ENCODE peak calls at places on chromosomes 12 and 14, in seven cellular contexts. One of them, this sample, is unnamed.

GRCh38 chr14:54784657-54785056 is 118.0 kb downstream of the GCH1 start:
- DNase-seq in HCT116: no peak
- DNase-seq in K562: no peak
- DNase-seq in SK-N-SH: peak
- DNase-seq in T47D: no peak
- DNase-seq in GM12878: no peak
- DNase-seq in H1: no peak
- DNase-seq in this sample: no peak

GRCh38 chr12:132108211-132108832 is 35.8 kb downstream of the DDX51 start:
- DNase-seq in HCT116: no peak
- DNase-seq in K562: no peak
- DNase-seq in SK-N-SH: no peak
- DNase-seq in T47D: no peak
- DNase-seq in GM12878: no peak
- DNase-seq in H1: no peak
- DNase-seq in this sample: no peak

GRCh38 chr12:546920-547845 is 87.4 kb downstream of the B4GALNT3 start:
- DNase-seq in HCT116: peak
- DNase-seq in K562: peak
- DNase-seq in SK-N-SH: peak
- DNase-seq in T47D: peak
- DNase-seq in GM12878: no peak
- DNase-seq in H1: no peak
- DNase-seq in this sample: peak

GRCh38 chr14:36477266-36477665 is 42.8 kb downstream of the NKX2-1 start:
- DNase-seq in HCT116: no peak
- DNase-seq in K562: no peak
- DNase-seq in SK-N-SH: no peak
- DNase-seq in T47D: no peak
- DNase-seq in GM12878: no peak
- DNase-seq in H1: no peak
- DNase-seq in this sample: no peak

GRCh38 chr12:25840678-25841077 is 117.8 kb upstream of the RASSF8 start:
- DNase-seq in HCT116: no peak
- DNase-seq in K562: no peak
- DNase-seq in SK-N-SH: no peak
- DNase-seq in T47D: no peak
- DNase-seq in GM12878: no peak
- DNase-seq in H1: no peak
- DNase-seq in this sample: no peak

GRCh38 chr12:108542320-108542719 is 18.7 kb downstream of the SART3 start:
- DNase-seq in HCT116: no peak
- DNase-seq in K562: no peak
- DNase-seq in SK-N-SH: no peak
- DNase-seq in T47D: no peak
- DNase-seq in GM12878: no peak
- DNase-seq in H1: no peak
- DNase-seq in this sample: no peak

GRCh38 chr12:8951744-8952143 is 2.3 kb upstream of the M6PR start:
- DNase-seq in HCT116: no peak
- DNase-seq in K562: no peak
- DNase-seq in SK-N-SH: no peak
- DNase-seq in T47D: no peak
- DNase-seq in GM12878: no peak
- DNase-seq in H1: no peak
- DNase-seq in this sample: no peak

GRCh38 chr12:94997726-94998125 is 5.8 kb downstream of the NDUFA12 start:
- DNase-seq in HCT116: no peak
- DNase-seq in K562: no peak
- DNase-seq in SK-N-SH: no peak
- DNase-seq in T47D: no peak
- DNase-seq in GM12878: no peak
- DNase-seq in H1: no peak
- DNase-seq in this sample: no peak

GRCh38 chr12:27870939-27871338 is 90.9 kb upstream of the MANSC4 start:
- DNase-seq in HCT116: no peak
- DNase-seq in K562: no peak
- DNase-seq in SK-N-SH: no peak
- DNase-seq in T47D: no peak
- DNase-seq in GM12878: no peak
- DNase-seq in H1: no peak
- DNase-seq in this sample: no peak

DNA sequence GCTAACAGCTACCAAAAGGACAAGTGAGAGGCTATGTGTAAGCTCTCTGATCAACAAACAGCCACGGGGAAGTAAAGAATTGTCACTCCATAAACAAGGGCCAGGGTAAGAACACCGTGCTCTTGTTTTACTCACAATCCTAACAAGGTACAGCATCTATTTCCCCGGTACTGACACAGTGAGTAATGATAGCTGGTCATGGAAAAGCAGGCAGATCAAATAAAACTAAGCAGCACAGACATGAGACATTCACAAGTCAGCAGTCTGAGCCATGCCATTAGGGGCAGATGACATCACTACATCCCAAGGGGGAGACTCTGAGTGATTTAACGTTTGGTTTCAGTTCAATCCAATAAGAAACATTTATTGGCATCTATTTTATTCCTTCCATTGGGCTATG is 54.4 kb downstream of the ARL6IP4 start:
- DNase-seq in HCT116: no peak
- DNase-seq in K562: peak
- DNase-seq in SK-N-SH: no peak
- DNase-seq in T47D: peak
- DNase-seq in GM12878: no peak
- DNase-seq in H1: no peak
- DNase-seq in this sample: no peak
- TF ChIP-seq JUND in HCT116: no peak
- TF ChIP-seq JUND in K562: no peak
- TF ChIP-seq JUND in SK-N-SH: no peak
- TF ChIP-seq JUND in T47D: no peak
- TF ChIP-seq JUND in GM12878: no peak
- TF ChIP-seq JUND in H1: no peak
- TF ChIP-seq JUND in this sample: no peak

DNA sequence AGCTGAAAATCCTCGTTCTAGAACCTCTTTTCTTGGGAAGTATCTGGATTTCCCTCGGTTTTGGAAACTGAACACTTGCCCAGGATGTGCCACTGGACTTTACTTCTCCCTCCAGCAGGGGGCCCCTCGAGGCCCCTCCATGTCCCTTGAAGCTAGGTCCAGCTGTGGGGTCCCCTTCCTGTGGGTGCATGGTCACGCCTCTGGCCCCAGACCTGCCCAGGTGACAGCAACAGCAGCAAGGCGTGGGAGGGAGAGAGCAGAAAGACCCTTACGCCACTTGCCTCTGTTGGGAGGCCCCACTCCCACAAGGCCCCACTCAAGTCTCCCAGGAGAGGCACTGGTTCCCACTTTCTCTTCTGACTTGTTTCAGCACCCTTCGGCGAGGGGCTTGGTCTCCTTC is 3.1 kb downstream of the SLC25A29 start:
- DNase-seq in HCT116: no peak
- DNase-seq in K562: peak
- DNase-seq in SK-N-SH: peak
- DNase-seq in T47D: peak
- DNase-seq in GM12878: no peak
- DNase-seq in H1: no peak
- DNase-seq in this sample: no peak
- TF ChIP-seq JUND in HCT116: no peak
- TF ChIP-seq JUND in K562: no peak
- TF ChIP-seq JUND in SK-N-SH: no peak
- TF ChIP-seq JUND in T47D: no peak
- TF ChIP-seq JUND in GM12878: no peak
- TF ChIP-seq JUND in H1: no peak
- TF ChIP-seq JUND in this sample: no peak

GRCh38 chr14:23398348-23398747 is 9.7 kb downstream of the MYH6 start:
- DNase-seq in HCT116: no peak
- DNase-seq in K562: no peak
- DNase-seq in SK-N-SH: no peak
- DNase-seq in T47D: no peak
- DNase-seq in GM12878: no peak
- DNase-seq in H1: no peak
- DNase-seq in this sample: no peak
- TF ChIP-seq JUND in HCT116: no peak
- TF ChIP-seq JUND in K562: no peak
- TF ChIP-seq JUND in SK-N-SH: no peak
- TF ChIP-seq JUND in T47D: no peak
- TF ChIP-seq JUND in GM12878: no peak
- TF ChIP-seq JUND in H1: no peak
- TF ChIP-seq JUND in this sample: no peak

GRCh38 chr14:30034049-30034635 is 106.5 kb upstream of the PRKD1 start:
- DNase-seq in HCT116: no peak
- DNase-seq in K562: no peak
- DNase-seq in SK-N-SH: no peak
- DNase-seq in T47D: no peak
- DNase-seq in GM12878: no peak
- DNase-seq in H1: peak
- DNase-seq in this sample: no peak
- TF ChIP-seq JUND in HCT116: no peak
- TF ChIP-seq JUND in K562: no peak
- TF ChIP-seq JUND in SK-N-SH: no peak
- TF ChIP-seq JUND in T47D: no peak
- TF ChIP-seq JUND in GM12878: no peak
- TF ChIP-seq JUND in H1: no peak
- TF ChIP-seq JUND in this sample: no peak

GRCh38 chr12:75480469-75480949 is at the start of gene GLIPR1:
- DNase-seq in HCT116: no peak
- DNase-seq in K562: peak
- DNase-seq in SK-N-SH: peak
- DNase-seq in T47D: peak
- DNase-seq in GM12878: peak
- DNase-seq in H1: no peak
- DNase-seq in this sample: peak
- TF ChIP-seq JUND in HCT116: no peak
- TF ChIP-seq JUND in K562: no peak
- TF ChIP-seq JUND in SK-N-SH: peak
- TF ChIP-seq JUND in T47D: no peak
- TF ChIP-seq JUND in GM12878: no peak
- TF ChIP-seq JUND in H1: no peak
- TF ChIP-seq JUND in this sample: no peak

GRCh38 chr14:92135269-92135668 is 13.5 kb downstream of the CPSF2 start:
- DNase-seq in HCT116: peak
- DNase-seq in K562: no peak
- DNase-seq in SK-N-SH: peak
- DNase-seq in T47D: peak
- DNase-seq in GM12878: no peak
- DNase-seq in H1: no peak
- DNase-seq in this sample: peak
- TF ChIP-seq JUND in HCT116: no peak
- TF ChIP-seq JUND in K562: no peak
- TF ChIP-seq JUND in SK-N-SH: no peak
- TF ChIP-seq JUND in T47D: no peak
- TF ChIP-seq JUND in GM12878: no peak
- TF ChIP-seq JUND in H1: no peak
- TF ChIP-seq JUND in this sample: no peak

This sample was measured in HepG2.